ENCODE peak calls at places on chromosomes 11 and 22, in seven cellular contexts. S is mesenchymal stem cell, Q is H9, H is neuronal stem cell, D is IMR-90, E is H1, Y is trophoblast cell. C is an unnamed sample.

GRCh38 chr11:120130176-120130980 is 7.5 kb downstream of the TRIM29 start:
- DNase-seq in S (no peak), Q (no peak), H (no peak), D (no peak), E (no peak), Y (no peak), C (no peak)

GRCh38 chr22:32417906-32418305 is 5.9 kb upstream of the RTCB start:
- DNase-seq in S (no peak), Q (no peak), H (no peak), D (no peak), E (no peak), Y (no peak), C (no peak)

GRCh38 chr11:16809901-16810668 is 71.6 kb downstream of the C11orf58 start:
- DNase-seq in S (no peak), Q (no peak), H (no peak), D (peak; percentile 33), E (no peak), Y (no peak), C (no peak)

GRCh38 chr22:43401233-43401632 is 10.6 kb upstream of the MPPED1 start:
- DNase-seq in S (no peak), Q (no peak), H (no peak), D (no peak), E (no peak), Y (no peak), C (no peak)

GRCh38 chr11:1935156-1936071 is 11.7 kb upstream of the MRPL23 start:
- DNase-seq in S (no peak), Q (no peak), H (no peak), D (no peak), E (peak; percentile 43), Y (no peak), C (no peak)

GRCh38 chr11:38256436-38256835 is 1658.4 kb upstream of the RAG2 start:
- DNase-seq in S (no peak), Q (no peak), H (no peak), D (no peak), E (no peak), Y (no peak), C (peak; percentile 21)

GRCh38 chr11:128179512-128179911 is 407.8 kb downstream of the ETS1 start:
- DNase-seq in S (no peak), Q (no peak), H (no peak), D (no peak), E (no peak), Y (no peak), C (no peak)

GRCh38 chr22:20509344-20510047 is 2.1 kb downstream of the MED15 start:
- DNase-seq in S (peak; percentile 98), Q (no peak), H (no peak), D (peak; percentile 94), E (no peak), Y (peak; percentile 89), C (peak; percentile 80)

GRCh38 chr11:117189191-117189940 is 9.8 kb upstream of the TAGLN start:
- DNase-seq in S (no peak), Q (no peak), H (no peak), D (no peak), E (no peak), Y (no peak), C (no peak)

GRCh38 chr11:3159296-3160190 is 5.6 kb downstream of the OSBPL5 start:
- DNase-seq in S (no peak), Q (no peak), H (no peak), D (no peak), E (no peak), Y (no peak), C (peak; percentile 14)

GRCh38 chr11:117020873-117021564 is 77.2 kb downstream of the SIK3 start:
- DNase-seq in S (no peak), Q (no peak), H (no peak), D (no peak), E (no peak), Y (no peak), C (no peak)

GRCh38 chr11:12785901-12786300 is 111.7 kb downstream of the TEAD1 start:
- DNase-seq in S (no peak), Q (no peak), H (no peak), D (no peak), E (no peak), Y (no peak), C (no peak)

GRCh38 chr11:44416776-44417175 is 106.8 kb upstream of the ALX4 start:
- DNase-seq in S (no peak), Q (no peak), H (no peak), D (no peak), E (no peak), Y (no peak), C (no peak)

GRCh38 chr11:10414181-10414580 is 40.9 kb upstream of the AMPD3 start:
- DNase-seq in S (no peak), Q (no peak), H (no peak), D (no peak), E (no peak), Y (no peak), C (no peak)

GRCh38 chr11:119055901-119056300 is 1.1 kb downstream of the HYOU1 start:
- DNase-seq in S (peak; percentile 53), Q (no peak), H (no peak), D (peak; percentile 37), E (no peak), Y (no peak), C (peak; percentile 52)

GRCh38 chr22:46322711-46323110 is 12.8 kb upstream of the TRMU start:
- DNase-seq in S (no peak), Q (no peak), H (no peak), D (no peak), E (no peak), Y (no peak), C (no peak)

GRCh38 chr11:64263021-64263946 is 12.0 kb downstream of the PLCB3 start:
- DNase-seq in S (peak; percentile 84), Q (peak; percentile 62), H (no peak), D (peak; percentile 56), E (no peak), Y (no peak), C (peak; percentile 62)

GRCh38 chr11:17812286-17813187 is 78.0 kb downstream of the KCNC1 start:
- DNase-seq in S (no peak), Q (no peak), H (no peak), D (no peak), E (no peak), Y (peak; percentile 43), C (no peak)

GRCh38 chr11:109514313-109515018 is 92.5 kb downstream of the C11orf87 start:
- DNase-seq in S (no peak), Q (no peak), H (no peak), D (no peak), E (no peak), Y (no peak), C (no peak)

GRCh38 chr22:38973289-38974169 is 8.6 kb upstream of the APOBEC3B start:
- DNase-seq in S (peak; percentile 43), Q (peak; percentile 80), H (peak; percentile 52), D (peak; percentile 17), E (peak; percentile 80), Y (peak; percentile 26), C (peak; percentile 76)

GRCh38 chr11:18394928-18395734 is 768 bp downstream of the LDHA start:
- DNase-seq in S (peak; percentile 34), Q (peak; percentile 34), H (peak; percentile 17), D (peak; percentile 3), E (peak; percentile 54), Y (no peak), C (peak; percentile 59)

GRCh38 chr11:30171661-30172060 is 59.2 kb upstream of the FSHB start:
- DNase-seq in S (no peak), Q (no peak), H (no peak), D (no peak), E (no peak), Y (no peak), C (no peak)

GRCh38 chr11:4699697-4700435 is 2.2 kb upstream of the OR51E2 start:
- DNase-seq in S (no peak), Q (no peak), H (no peak), D (no peak), E (no peak), Y (no peak), C (no peak)
- H3K23ac ChIP-seq in S (no peak overlapping the region), Q (no peak overlapping the region), H (no peak overlapping the region), D (no peak overlapping the region), E (no peak overlapping the region), Y (no peak overlapping the region), C (no peak overlapping the region)

GRCh38 chr11:76673164-76674142 is 2.9 kb upstream of the LRRC32 start:
- DNase-seq in S (no peak), Q (no peak), H (no peak), D (no peak), E (no peak), Y (no peak), C (no peak)

GRCh38 chr11:76671626-76672309 is 1.2 kb upstream of the LRRC32 start:
- DNase-seq in S (no peak), Q (no peak), H (no peak), D (no peak), E (no peak), Y (no peak), C (no peak)

GRCh38 chr11:76670475-76671235 is at the start of gene LRRC32:
- DNase-seq in S (no peak), Q (peak; percentile 56), H (peak; percentile 38), D (no peak), E (peak; percentile 77), Y (peak; percentile 49), C (peak; percentile 43)

GRCh38 chr11:76671236-76671590 is 666 bp upstream of the LRRC32 start:
- DNase-seq in S (no peak), Q (no peak), H (no peak), D (no peak), E (no peak), Y (no peak), C (no peak)

GRCh38 chr11:76672431-76673163 is 2.0 kb upstream of the LRRC32 start:
- DNase-seq in S (no peak), Q (no peak), H (no peak), D (no peak), E (no peak), Y (no peak), C (no peak)
- H2AK5ac ChIP-seq in S (no peak overlapping the region), Q (no peak overlapping the region), H (peak overlapping the region; percentile 46), D (peak overlapping the region; percentile 22), E (no peak overlapping the region), Y (no peak overlapping the region), C (no peak overlapping the region)

DNA sequence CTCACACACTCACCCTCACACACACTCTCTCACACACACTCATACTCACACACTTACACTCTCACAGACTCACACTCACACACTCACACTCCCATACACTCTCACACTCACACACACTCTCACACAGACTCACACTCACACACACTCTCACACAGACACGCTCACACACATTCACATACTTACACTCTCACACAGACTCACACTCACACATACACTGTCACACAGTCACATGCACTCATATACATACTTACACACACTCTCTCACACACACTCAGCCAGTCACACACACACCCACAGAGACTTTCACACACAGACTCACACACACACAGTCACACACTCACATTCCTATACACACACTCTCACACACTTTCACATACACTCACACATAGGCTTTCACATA is 1478.8 kb downstream of the BRD1 start:
- DNase-seq in S (no peak), Q (no peak), H (no peak), D (no peak), E (no peak), Y (no peak), C (no peak)
- H3K23ac ChIP-seq in S (no peak overlapping the region), Q (no peak overlapping the region), H (no peak overlapping the region), D (no peak overlapping the region), E (no peak overlapping the region), Y (no peak overlapping the region), C (no peak overlapping the region)

DNA sequence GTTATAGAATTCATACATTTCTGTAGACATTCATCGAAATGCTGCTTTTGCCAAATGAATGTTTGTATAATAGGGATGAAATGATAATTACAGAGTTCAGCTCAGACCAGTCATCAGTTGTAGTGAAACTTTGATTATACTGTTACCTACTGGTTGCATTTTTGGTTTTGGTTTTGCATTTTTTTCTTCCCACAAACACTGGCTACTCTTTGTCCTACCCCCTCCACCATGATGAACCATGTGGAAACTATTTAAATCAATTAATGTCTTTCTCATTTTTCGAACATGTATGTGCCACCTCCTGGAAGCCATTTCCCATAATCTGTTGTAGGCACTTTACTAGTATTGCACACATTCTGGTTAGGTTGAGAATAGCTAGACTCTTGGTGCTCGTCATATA is 75.3 kb upstream of the MTNR1B start:
- DNase-seq in S (no peak), Q (no peak), H (no peak), D (no peak), E (no peak), Y (no peak), C (no peak)
- H2AK5ac ChIP-seq in S (no peak overlapping the region), Q (no peak overlapping the region), H (no peak overlapping the region), D (no peak overlapping the region), E (no peak overlapping the region), Y (no peak overlapping the region), C (no peak overlapping the region)